ENCODE peak calls at places on chromosomes 1 and 21, in six cellular contexts. Q, H, T, S, K and O are unnamed samples.
A peak's percentile ranks its signal among the peaks of the same experiment; 100 is the strongest.

GRCh38 chr21:45056917-45057560 is 17.3 kb upstream of the ADARB1 start:
- DNase-seq in K (no peak), S (no peak), H (no peak), Q (no peak), T (no peak), O (no peak)

GRCh38 chr1:22024485-22025367 is 23.3 kb downstream of the CELA3A start:
- DNase-seq in Q (peak; percentile 81), S (peak; percentile 83), T (peak; percentile 33), K (peak; percentile 85), H (peak; percentile 61), O (peak; percentile 68)

GRCh38 chr1:190478193-190479007 is 736 bp upstream of the BRINP3 start:
- DNase-seq in T (no peak), Q (peak; percentile 37), H (no peak), K (peak; percentile 55), S (peak; percentile 62), O (no peak)

GRCh38 chr21:36759348-36760083 is 60.6 kb downstream of the SIM2 start:
- DNase-seq in H (no peak), K (no peak), T (no peak), S (no peak), Q (no peak), O (no peak)

GRCh38 chr1:119869962-119870361 is 26.4 kb downstream of the ADAM30 start:
- DNase-seq in K (no peak), S (no peak), H (no peak), Q (no peak), T (no peak), O (no peak)

GRCh38 chr1:218620956-218621355 is 275.8 kb downstream of the TGFB2 start:
- DNase-seq in Q (peak; percentile 39), S (peak; percentile 22), K (no peak), T (no peak), H (no peak), O (no peak)

GRCh38 chr1:14435368-14436023 is 163.0 kb upstream of the KAZN start:
- DNase-seq in H (no peak), S (no peak), K (peak; percentile 48), Q (no peak), T (no peak), O (no peak)

GRCh38 chr21:17391811-17392340 is 121.0 kb upstream of the CXADR start:
- DNase-seq in T (no peak), S (no peak), Q (no peak), K (no peak), H (no peak), O (no peak)

GRCh38 chr1:18927654-18928272 is 25.4 kb upstream of the ALDH4A1 start:
- DNase-seq in T (no peak), S (no peak), K (no peak), Q (peak; percentile 63), H (no peak), O (no peak)

GRCh38 chr1:47777322-47777721 is 219.9 kb downstream of the TRABD2B start:
- DNase-seq in T (no peak), H (no peak), Q (no peak), K (no peak), S (no peak), O (no peak)

GRCh38 chr1:230390371-230390770 is 35.8 kb downstream of the PGBD5 start:
- DNase-seq in T (no peak), Q (no peak), K (no peak), H (no peak), S (no peak), O (no peak)

GRCh38 chr1:14733053-14733778 is 134.7 kb downstream of the KAZN start:
- DNase-seq in Q (no peak), T (no peak), K (peak; percentile 28), S (no peak), H (no peak), O (peak; percentile 45)

GRCh38 chr1:94816030-94816429 is 4.1 kb upstream of the SLC44A3 start:
- DNase-seq in K (no peak), Q (no peak), S (no peak), H (no peak), T (no peak), O (no peak)

GRCh38 chr1:229709620-229710019 is 83.6 kb downstream of the URB2 start:
- DNase-seq in S (no peak), K (no peak), Q (no peak), T (no peak), H (no peak), O (no peak)

DNA sequence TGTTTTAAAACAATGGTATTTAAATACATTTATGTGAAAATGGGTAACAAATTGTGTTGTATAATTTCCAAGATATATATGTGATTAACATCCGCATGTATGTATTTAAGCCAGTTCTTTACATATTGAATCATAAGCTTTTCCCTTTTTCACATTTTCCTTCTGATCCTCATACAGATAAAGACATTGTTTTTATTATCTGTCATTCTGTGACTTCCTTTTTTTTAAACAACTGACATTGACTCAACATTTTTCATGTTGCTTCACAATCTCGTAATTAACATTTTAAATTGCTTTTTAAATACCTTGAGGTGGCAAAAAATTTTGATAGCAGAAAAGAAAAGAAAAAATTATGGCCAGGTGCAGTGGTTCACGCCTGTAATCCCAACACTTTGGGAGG is 1.4 kb downstream of the STXBP3 start:
- DNase-seq in T (no peak), H (no peak), Q (no peak), K (no peak), S (no peak), O (no peak)
- H3K4me3 ChIP-seq in T (peak overlapping the region; percentile 90), H (no peak overlapping the region), Q (no peak overlapping the region), K (no peak overlapping the region), S (peak overlapping the region; percentile 89), O (peak overlapping the region; percentile 79)

GRCh38 chr1:237035759-237036158 is 6.2 kb upstream of the RYR2 start:
- DNase-seq in T (no peak), H (no peak), S (no peak), Q (no peak), K (no peak), O (no peak)

GRCh38 chr1:237032029-237032428 is 10.0 kb upstream of the RYR2 start:
- DNase-seq in H (no peak), T (no peak), Q (no peak), S (no peak), K (no peak), O (no peak)

GRCh38 chr1:237031480-237031879 is 10.5 kb upstream of the RYR2 start:
- DNase-seq in H (no peak), K (no peak), Q (no peak), S (no peak), T (no peak), O (no peak)

GRCh38 chr1:237033804-237034203 is 8.2 kb upstream of the RYR2 start:
- DNase-seq in Q (no peak), H (no peak), T (no peak), S (no peak), K (no peak), O (no peak)

GRCh38 chr1:237033061-237033460 is 8.9 kb upstream of the RYR2 start:
- DNase-seq in S (no peak), T (no peak), H (no peak), K (no peak), Q (no peak), O (no peak)
- TF ChIP-seq CTCF in S (no peak), T (no peak), H (no peak), K (no peak), Q (no peak), O (no peak)

GRCh38 chr1:23168079-23168461 is 586 bp downstream of the LUZP1 start:
- DNase-seq in K (peak; percentile 83), Q (no peak), H (no peak), S (no peak), T (peak; percentile 41), O (no peak)

GRCh38 chr1:23168462-23169218 is at the start of gene LUZP1:
- DNase-seq in H (no peak), T (peak; percentile 90), K (peak; percentile 94), S (peak; percentile 90), Q (peak; percentile 86), O (peak; percentile 79)

GRCh38 chr1:23169219-23169575 is 541 bp upstream of the LUZP1 start:
- DNase-seq in H (no peak), Q (no peak), K (no peak), T (no peak), S (no peak), O (no peak)

GRCh38 chr1:23171181-23171755 is 2.6 kb upstream of the LUZP1 start:
- DNase-seq in Q (no peak), T (no peak), H (no peak), S (no peak), K (no peak), O (peak; percentile 51)

DNA sequence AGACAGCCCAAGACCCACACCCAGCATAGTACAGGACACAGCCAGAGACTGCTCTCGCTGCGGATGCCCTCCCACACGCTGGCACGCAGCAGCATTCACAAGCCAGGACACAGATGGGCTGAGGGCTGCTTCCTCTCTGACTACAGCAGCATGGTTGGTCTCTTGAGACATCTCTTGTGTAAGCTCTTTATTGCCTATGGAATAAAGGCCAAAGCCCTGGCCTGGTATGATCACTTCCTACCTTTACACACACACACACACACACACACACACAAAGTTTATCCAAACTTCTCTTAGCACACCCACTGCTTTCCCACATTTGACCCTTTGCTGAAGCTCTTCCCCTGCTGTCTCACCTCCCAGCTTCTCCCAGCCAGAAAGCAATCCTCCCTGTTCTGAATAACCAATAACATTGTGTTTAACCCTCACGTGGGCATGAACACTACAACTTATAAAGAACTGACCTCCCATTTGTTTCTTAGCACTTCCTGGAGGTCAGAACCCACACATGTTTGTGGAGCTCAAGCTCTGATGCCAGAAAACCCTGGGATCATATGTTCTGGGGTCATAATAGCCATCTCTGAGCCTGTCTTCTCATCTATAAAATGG is 1.2 kb upstream of the LUZP1 start:
- DNase-seq in K (no peak), S (peak; percentile 70), Q (peak; percentile 72), T (peak; percentile 64), H (no peak), O (peak; percentile 95)
- H3K4me3 ChIP-seq in K (no peak overlapping the region), S (no peak overlapping the region), Q (no peak overlapping the region), T (peak overlapping the region; percentile 96), H (no peak overlapping the region), O (peak overlapping the region; percentile 72)

GRCh38 chr1:6355621-6356020 is 37.9 kb downstream of the ACOT7 start:
- DNase-seq in Q (no peak), T (no peak), S (no peak), K (no peak), H (no peak), O (no peak)

GRCh38 chr1:6358757-6359567 is 34.6 kb downstream of the ACOT7 start:
- DNase-seq in Q (peak; percentile 86), K (peak; percentile 20), S (peak; percentile 79), T (no peak), H (no peak), O (no peak)

GRCh38 chr1:6359568-6360496 is 33.7 kb downstream of the ACOT7 start:
- DNase-seq in S (peak; percentile 82), H (peak; percentile 67), Q (peak; percentile 88), K (peak; percentile 56), T (peak; percentile 53), O (peak; percentile 25)

GRCh38 chr1:6358144-6358624 is 35.4 kb downstream of the ACOT7 start:
- DNase-seq in T (no peak), Q (no peak), K (no peak), H (no peak), S (no peak), O (no peak)

DNA sequence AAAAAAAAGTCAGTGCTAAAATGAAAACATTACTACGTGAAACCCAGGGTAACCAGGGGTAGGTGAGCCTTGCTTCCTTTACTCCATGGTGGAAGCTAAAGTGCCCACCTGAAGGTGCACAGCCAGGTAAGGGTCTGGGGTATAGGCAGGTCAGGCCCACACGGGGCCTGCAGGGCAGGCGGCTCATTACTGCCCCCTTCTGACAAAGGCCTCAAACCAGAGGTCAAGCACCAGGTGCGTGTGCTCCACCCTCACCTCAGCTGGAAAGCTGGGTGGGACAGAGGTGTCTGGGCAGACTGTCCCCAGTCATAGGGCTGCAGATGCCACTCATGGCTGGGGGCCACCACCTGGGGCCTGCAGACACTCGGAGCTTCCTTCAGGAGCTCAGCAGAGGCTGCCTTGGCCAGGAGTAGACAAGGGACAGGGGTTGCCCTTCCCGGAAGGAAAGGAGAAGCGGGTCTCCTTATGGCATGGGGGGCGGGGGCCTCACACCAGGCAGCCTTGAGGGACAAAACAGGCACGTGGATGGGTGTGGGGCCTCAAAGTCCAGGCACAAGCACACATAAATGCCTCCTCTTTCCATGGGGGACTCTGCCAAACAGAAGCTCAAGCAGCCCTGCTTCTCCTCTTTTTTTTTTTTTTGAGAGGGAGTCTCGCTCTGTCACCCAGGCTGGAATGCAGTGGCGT is 36.2 kb downstream of the ACOT7 start:
- DNase-seq in S (no peak), Q (no peak), H (no peak), T (no peak), K (no peak), O (no peak)
- TF ChIP-seq CTCF in S (no peak), Q (no peak), H (peak; percentile 53), T (no peak), K (peak; percentile 15), O (no peak)